ENCODE peak calls at places on chromosome 22, in ten cellular contexts. G is SK-MEL-5; S is stimulated activated CD4-positive, alpha-beta T cell treated with anti-CD3 and anti-CD28 coated beads, Interleukin-4, amount 100 ng/mL, for 1 hour; I is brain pericyte; U is HS-27A; K is EL; M is ELR; C is HT1080; D is HEK293T; T is GM04503. N is an unnamed sample.

GRCh38 chr22:30424471-30425326 is 869 bp upstream of the MTFP1 start:
- DNase-seq in G (peak; percentile 34), S (no peak), I (no peak), U (no peak), K (no peak), M (peak; percentile 45), C (no peak), D (no peak), T (no peak), N (peak; percentile 61)

GRCh38 chr22:21079493-21079892 is 33.7 kb downstream of the LRRC74B start:
- DNase-seq in G (no peak), S (no peak), I (no peak), U (no peak), K (no peak), M (no peak), C (no peak), D (no peak), T (no peak), N (no peak)

GRCh38 chr22:24580276-24580675 is 12.6 kb downstream of the LRRC75B start:
- DNase-seq in G (no peak), S (no peak), I (no peak), U (no peak), K (peak; percentile 76), M (peak; percentile 82), C (no peak), D (no peak), T (peak; percentile 79), N (no peak)

GRCh38 chr22:33785283-33785991 is 134.8 kb downstream of the LARGE1 start:
- DNase-seq in G (no peak), S (no peak), I (no peak), U (no peak), K (no peak), M (no peak), C (peak; percentile 7), D (no peak), T (peak; percentile 60), N (no peak)

GRCh38 chr22:23457586-23457985 is 122.5 kb downstream of the IGLL1 start:
- DNase-seq in G (no peak), S (no peak), I (no peak), U (no peak), K (no peak), M (no peak), C (no peak), D (no peak), T (no peak), N (no peak)

GRCh38 chr22:19454156-19454555 is 6.6 kb upstream of the C22orf39 start:
- DNase-seq in G (no peak), S (no peak), I (no peak), U (no peak), K (no peak), M (no peak), C (no peak), D (no peak), T (no peak), N (no peak)

GRCh38 chr22:31947296-31947695 is 3.0 kb downstream of the YWHAH start:
- DNase-seq in G (peak; percentile 75), S (no peak), I (no peak), U (no peak), K (no peak), M (no peak), C (peak; percentile 45), D (no peak), T (no peak), N (no peak)

GRCh38 chr22:43439368-43440102 is 27.7 kb downstream of the MPPED1 start:
- DNase-seq in G (no peak), S (no peak), I (no peak), U (no peak), K (no peak), M (no peak), C (no peak), D (no peak), T (no peak), N (no peak)

GRCh38 chr22:50146440-50147228 is 23.9 kb upstream of the PANX2 start:
- DNase-seq in G (peak; percentile 83), S (no peak), I (no peak), U (peak; percentile 11), K (peak; percentile 66), M (peak; percentile 80), C (peak; percentile 52), D (peak; percentile 18), T (no peak), N (peak; percentile 73)

GRCh38 chr22:30432520-30432919 is 7.0 kb downstream of the MTFP1 start:
- DNase-seq in G (no peak), S (no peak), I (no peak), U (no peak), K (no peak), M (no peak), C (no peak), D (no peak), T (no peak), N (no peak)

GRCh38 chr22:44045171-44045570 is 21.1 kb downstream of the PARVB start:
- DNase-seq in G (no peak), S (no peak), I (no peak), U (no peak), K (peak; percentile 47), M (peak; percentile 47), C (no peak), D (no peak), T (no peak), N (peak; percentile 17)

GRCh38 chr22:25348391-25348790 is 129.0 kb downstream of the CRYBB2 start:
- DNase-seq in G (no peak), S (no peak), I (no peak), U (no peak), K (no peak), M (no peak), C (no peak), D (no peak), T (no peak), N (no peak)

GRCh38 chr22:38943181-38943580 is 14.2 kb upstream of the APOBEC3A start:
- DNase-seq in G (peak; percentile 14), S (no peak), I (no peak), U (no peak), K (no peak), M (no peak), C (no peak), D (no peak), T (no peak), N (no peak)

GRCh38 chr22:23533328-23533762 is 46.7 kb downstream of the IGLL1 start:
- DNase-seq in G (peak; percentile 66), S (peak; percentile 46), I (no peak), U (no peak), K (peak; percentile 11), M (peak; percentile 17), C (no peak), D (peak; percentile 78), T (no peak), N (peak; percentile 33)

GRCh38 chr22:36364255-36365019 is 23.3 kb downstream of the MYH9 start:
- DNase-seq in G (no peak), S (no peak), I (no peak), U (no peak), K (no peak), M (peak; percentile 41), C (no peak), D (no peak), T (no peak), N (no peak)

GRCh38 chr22:40040927-40041326 is 46.2 kb downstream of the FAM83F start:
- DNase-seq in G (peak; percentile 94), S (no peak), I (no peak), U (peak; percentile 19), K (peak; percentile 56), M (peak; percentile 16), C (peak; percentile 55), D (no peak), T (no peak), N (peak; percentile 85)

GRCh38 chr22:17980638-17981051 is 43.7 kb downstream of the MICAL3 start:
- DNase-seq in G (no peak), S (peak; percentile 14), I (no peak), U (no peak), K (no peak), M (no peak), C (no peak), D (no peak), T (no peak), N (peak; percentile 54)